ENCODE peak calls at places on chromosomes 5 and 9, in six cellular contexts. I is mammary epithelial cell, H is neuronal stem cell, Q is IMR-90, U is hepatocyte, P is transverse colon. V is an unnamed sample. For H3K9me3, the result is how much of the 10 kb centered on the place peaks cover.

GRCh38 chr5:34914671-34915138 is 599 bp downstream of the RAD1 start:
- DNase-seq in I (no peak), H (no peak), Q (peak), U (peak), P (peak), V (no peak)

GRCh38 chr5:160269017-160269416 is 39.7 kb downstream of the FABP6 start:
- DNase-seq in I (peak), H (no peak), Q (peak), U (peak), P (peak), V (no peak)

GRCh38 chr5:34057118-34057517 is 14.1 kb upstream of the C1QTNF3 start:
- DNase-seq in I (no peak), H (no peak), Q (no peak), U (no peak), P (no peak), V (no peak)

GRCh38 chr5:1882337-1883119 is at the start of gene IRX4:
- DNase-seq in I (peak), H (no peak), Q (peak), U (no peak), P (no peak), V (peak)

GRCh38 chr5:79872309-79872708 is 118.8 kb downstream of the MTX3 start:
- DNase-seq in I (no peak), H (no peak), Q (no peak), U (no peak), P (no peak), V (no peak)

GRCh38 chr5:44389410-44389879 is at the start of gene FGF10:
- DNase-seq in I (no peak), H (peak), Q (no peak), U (peak), P (peak), V (no peak)

GRCh38 chr5:42718591-42718990 is 38.0 kb upstream of the CCDC152 start:
- DNase-seq in I (peak), H (no peak), Q (no peak), U (no peak), P (no peak), V (no peak)

GRCh38 chr9:76827286-76828080 is 63.2 kb downstream of the PCA3 start:
- DNase-seq in I (no peak), H (no peak), Q (no peak), U (no peak), P (no peak), V (no peak)

GRCh38 chr5:82440041-82440440 is 161.9 kb upstream of the RPS23 start:
- DNase-seq in I (no peak), H (no peak), Q (peak), U (no peak), P (no peak), V (no peak)

GRCh38 chr9:128091571-128091970 is 23.5 kb downstream of the SLC25A25 start:
- DNase-seq in I (no peak), H (no peak), Q (no peak), U (no peak), P (no peak), V (no peak)

GRCh38 chr5:61817472-61818326 is 485.6 kb downstream of the ZSWIM6 start:
- DNase-seq in I (peak), H (peak), Q (peak), U (peak), P (peak), V (no peak)

GRCh38 chr5:18761801-18762200 is 1127.5 kb downstream of the TAF11L14 start:
- DNase-seq in I (peak), H (no peak), Q (no peak), U (no peak), P (no peak), V (no peak)

GRCh38 chr9:99732715-99733114 is 89.0 kb upstream of the NR4A3 start:
- DNase-seq in I (no peak), H (no peak), Q (no peak), U (no peak), P (no peak), V (no peak)

GRCh38 chr9:94135222-94135621 is 51.0 kb downstream of the PTPDC1 start:
- DNase-seq in I (peak), H (no peak), Q (peak), U (peak), P (no peak), V (no peak)

GRCh38 chr5:132059696-132060500 is 557 bp upstream of the IL3 start:
- DNase-seq in I (no peak), H (no peak), Q (no peak), U (no peak), P (peak), V (no peak)

GRCh38 chr5:96253140-96253539 is 179.9 kb downstream of the PCSK1 start:
- DNase-seq in I (no peak), H (no peak), Q (no peak), U (no peak), P (no peak), V (no peak)

GRCh38 chr5:52693279-52693678 is 94.4 kb upstream of the ITGA1 start:
- DNase-seq in I (peak), H (no peak), Q (peak), U (peak), P (peak), V (peak)

GRCh38 chr5:76785493-76785892 is 33.3 kb upstream of the F2RL1 start:
- DNase-seq in I (peak), H (no peak), Q (peak), U (peak), P (peak), V (no peak)

GRCh38 chr5:107464876-107465275 is 205.9 kb downstream of the EFNA5 start:
- DNase-seq in I (no peak), H (no peak), Q (no peak), U (no peak), P (no peak), V (no peak)

GRCh38 chr9:38160613-38161215 is 91.7 kb upstream of the SHB start:
- DNase-seq in I (no peak), H (peak), Q (peak), U (peak), P (peak), V (peak)

GRCh38 chr5:123157797-123158528 is 68.9 kb downstream of the PRDM6 start:
- DNase-seq in I (peak), H (no peak), Q (peak), U (peak), P (no peak), V (no peak)

GRCh38 chr5:154176191-154176590 is 14.3 kb upstream of the GALNT10 start:
- DNase-seq in I (no peak), H (no peak), Q (peak), U (no peak), P (no peak), V (no peak)

GRCh38 chr9:91179237-91180138 is 182.2 kb downstream of the AUH start:
- DNase-seq in I (peak), H (no peak), Q (peak), U (no peak), P (peak), V (no peak)

GRCh38 chr9:31470051-31470450 is 914.4 kb upstream of the ACO1 start:
- DNase-seq in I (no peak), H (no peak), Q (no peak), U (no peak), P (no peak), V (no peak)

GRCh38 chr9:129673602-129674001 is 8.2 kb downstream of the PRRX2 start:
- DNase-seq in I (no peak), H (no peak), Q (no peak), U (no peak), P (no peak), V (no peak)

GRCh38 chr5:27308151-27308550 is 269.8 kb upstream of the CDH9 start:
- DNase-seq in I (peak), H (no peak), Q (peak), U (no peak), P (no peak), V (no peak)

GRCh38 chr5:111134080-111134479 is 41.9 kb downstream of the WDR36 start:
- DNase-seq in I (no peak), H (no peak), Q (peak), U (no peak), P (no peak), V (no peak)

GRCh38 chr9:36843964-36844363 is 190.1 kb downstream of the PAX5 start:
- DNase-seq in I (peak), H (no peak), Q (no peak), U (no peak), P (no peak), V (no peak)

DNA sequence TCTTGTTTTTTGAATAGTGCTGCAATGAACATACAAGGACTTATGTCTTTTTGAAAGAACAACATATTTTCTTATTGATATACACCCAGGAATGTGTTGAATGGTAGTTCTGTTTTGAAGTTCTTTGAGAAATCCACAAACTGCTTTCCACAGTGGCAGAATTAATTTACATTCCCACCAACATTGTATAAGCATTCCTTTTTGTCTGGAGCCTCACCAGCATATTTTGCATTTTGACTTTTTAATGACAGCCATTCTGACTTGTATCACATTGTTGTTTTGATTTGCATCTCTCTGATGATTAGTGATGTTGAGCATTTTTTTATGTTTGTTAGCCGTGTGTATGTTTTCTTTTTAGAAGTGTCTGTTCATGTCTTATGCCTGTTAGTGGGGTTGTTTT is 524.9 kb downstream of the SEMA5A start:
- DNase-seq in I (no peak), H (no peak), Q (no peak), U (no peak), P (no peak), V (no peak)
- H3K9me3 ChIP-seq in I (under half), H (under half), Q (under half), U (under half), P (under half), V (under half)

GRCh38 chr9:15373201-15373530 is 49.5 kb upstream of the SNAPC3 start:
- DNase-seq in I (no peak), H (no peak), Q (peak), U (peak), P (no peak), V (no peak)

GRCh38 chr9:15372385-15373200 is 50.1 kb upstream of the SNAPC3 start:
- DNase-seq in I (no peak), H (no peak), Q (no peak), U (no peak), P (no peak), V (no peak)

GRCh38 chr9:15374825-15375224 is 47.9 kb upstream of the SNAPC3 start:
- DNase-seq in I (no peak), H (no peak), Q (no peak), U (no peak), P (no peak), V (no peak)

GRCh38 chr9:15373881-15374280 is 48.8 kb upstream of the SNAPC3 start:
- DNase-seq in I (no peak), H (no peak), Q (peak), U (no peak), P (no peak), V (no peak)

DNA sequence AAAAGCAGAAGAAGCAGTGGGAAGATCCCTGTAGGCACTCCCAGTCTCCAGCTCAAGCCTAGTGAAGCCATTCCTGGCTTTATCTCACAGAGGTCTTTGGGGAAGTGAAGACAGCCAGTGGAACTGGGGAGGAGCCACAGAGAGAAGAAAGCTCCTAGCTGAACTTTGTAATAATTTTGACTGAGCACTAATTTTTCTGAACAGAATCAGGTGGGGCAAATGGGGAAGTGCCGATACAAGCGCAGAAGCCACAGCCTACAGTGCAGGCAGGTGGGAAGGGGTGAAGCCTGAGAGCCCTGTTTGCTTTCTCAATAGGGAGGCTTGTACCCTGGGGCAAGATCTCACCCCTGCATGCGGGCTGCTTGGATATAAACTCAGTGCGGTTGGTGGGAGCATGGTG is 48.4 kb upstream of the SNAPC3 start:
- DNase-seq in I (no peak), H (no peak), Q (no peak), U (no peak), P (no peak), V (no peak)
- H3K9me3 ChIP-seq in I (under half), H (under half), Q (under half), U (under half), P (under half), V (under half)

DNA sequence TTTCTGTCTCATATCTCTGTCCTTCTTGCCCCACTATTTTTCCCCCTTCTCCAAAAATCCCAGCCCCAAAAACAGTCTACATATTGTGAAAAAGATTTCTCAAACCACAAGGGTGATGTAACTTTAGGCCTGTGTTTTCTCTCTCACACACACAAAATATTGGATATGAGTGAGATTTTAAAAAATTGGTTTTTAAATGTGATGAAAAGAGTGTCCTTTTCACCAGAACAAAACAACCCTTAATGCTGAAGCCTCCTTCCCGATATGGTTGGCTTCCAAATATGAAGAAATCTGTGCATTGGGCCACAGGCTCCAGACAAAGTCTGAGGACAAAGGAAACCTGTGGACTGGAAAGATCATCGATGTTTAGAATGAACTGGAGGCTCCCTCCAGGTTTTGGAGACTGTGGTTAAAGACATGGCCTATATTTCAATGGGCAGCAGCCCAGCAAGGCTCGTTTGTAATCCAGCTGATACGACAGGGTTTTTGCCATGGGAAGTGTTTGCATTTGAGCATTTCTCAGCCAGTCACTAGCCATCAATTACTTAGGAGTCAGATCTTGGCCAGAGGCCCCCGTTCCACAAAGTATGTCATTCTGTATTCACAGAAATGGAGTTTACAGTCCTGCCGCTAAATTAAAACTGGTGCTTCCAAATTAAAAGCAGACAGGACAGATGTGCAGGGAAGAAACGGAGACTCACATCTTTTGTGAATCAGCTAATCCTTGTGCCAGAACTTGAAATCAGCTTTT is 546.3 kb downstream of the EBF1 start:
- DNase-seq in I (no peak), H (no peak), Q (no peak), U (no peak), P (no peak), V (no peak)
- H3K9me3 ChIP-seq in I (under half), H (under half), Q (under half), U (under half), P (under half), V (under half)

GRCh38 chr5:137921931-137922330 is 32.7 kb downstream of the PKD2L2 start:
- DNase-seq in I (peak), H (no peak), Q (peak), U (no peak), P (no peak), V (no peak)

GRCh38 chr5:137914758-137915157 is 25.5 kb downstream of the PKD2L2 start:
- DNase-seq in I (no peak), H (no peak), Q (no peak), U (no peak), P (no peak), V (no peak)

GRCh38 chr5:137916923-137917322 is 27.7 kb downstream of the PKD2L2 start:
- DNase-seq in I (no peak), H (no peak), Q (no peak), U (no peak), P (no peak), V (no peak)
- H3K9me3 ChIP-seq in I (under half), H (under half), Q (under half), U (under half), P (under half), V (under half)

DNA sequence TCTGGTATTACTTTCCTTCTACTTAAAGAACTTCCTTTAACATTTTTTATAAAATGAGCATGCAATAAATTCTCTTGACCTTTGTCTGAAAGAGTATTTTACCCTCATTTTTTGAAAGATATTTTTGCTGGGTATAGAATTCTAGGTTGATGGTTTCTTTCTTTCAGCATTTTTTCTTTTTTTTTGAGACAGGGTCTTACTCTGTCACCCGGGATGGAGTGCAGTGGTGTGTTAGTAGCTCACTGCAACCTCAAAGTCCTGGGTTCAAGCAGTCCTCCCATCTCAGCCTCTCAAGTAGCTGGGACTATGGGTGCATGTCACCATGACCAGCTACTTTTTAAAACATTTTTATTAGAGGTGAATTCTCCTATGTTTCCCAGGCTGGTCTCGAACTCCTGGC is 10.7 kb upstream of the TSC1 start:
- DNase-seq in I (no peak), H (no peak), Q (no peak), U (no peak), P (no peak), V (no peak)
- H3K9me3 ChIP-seq in I (under half), H (under half), Q (under half), U (under half), P (under half), V (under half)

V was measured in T-helper 17 cell.